ENCODE peak calls at places on chromosomes 2 and 18, in seven cellular contexts. One of them, this sample, is unnamed.

GRCh38 chr18:59783138-59783537 is 85.9 kb upstream of the CCBE1 start:
- DNase-seq in H1: no peak
- DNase-seq in K562: peak
- DNase-seq in IMR-90: peak
- DNase-seq in A549: peak
- DNase-seq in HepG2: peak
- DNase-seq in GM12878: peak
- DNase-seq in this sample: peak

GRCh38 chr2:204282525-204282924 is 262.8 kb upstream of the PARD3B start:
- DNase-seq in A549: peak
- DNase-seq in K562: no peak
- DNase-seq in HepG2: peak
- DNase-seq in H1: peak
- DNase-seq in GM12878: no peak
- DNase-seq in IMR-90: no peak
- DNase-seq in this sample: no peak

GRCh38 chr2:239054921-239055320 is 207.0 kb downstream of the TWIST2 start:
- DNase-seq in IMR-90: no peak
- DNase-seq in A549: no peak
- DNase-seq in GM12878: no peak
- DNase-seq in H1: no peak
- DNase-seq in HepG2: no peak
- DNase-seq in K562: no peak
- DNase-seq in this sample: no peak

GRCh38 chr18:70373062-70373519 is 84.2 kb downstream of the SOCS6 start:
- DNase-seq in H1: no peak
- DNase-seq in HepG2: peak
- DNase-seq in GM12878: no peak
- DNase-seq in A549: peak
- DNase-seq in IMR-90: peak
- DNase-seq in K562: no peak
- DNase-seq in this sample: no peak

GRCh38 chr2:39534095-39534711 is 97.1 kb upstream of the MAP4K3 start:
- DNase-seq in K562: no peak
- DNase-seq in IMR-90: no peak
- DNase-seq in HepG2: peak
- DNase-seq in A549: no peak
- DNase-seq in GM12878: no peak
- DNase-seq in H1: no peak
- DNase-seq in this sample: no peak

GRCh38 chr2:38269421-38269820 is 107.7 kb downstream of the ATL2 start:
- DNase-seq in IMR-90: peak
- DNase-seq in GM12878: no peak
- DNase-seq in H1: no peak
- DNase-seq in K562: no peak
- DNase-seq in A549: no peak
- DNase-seq in HepG2: no peak
- DNase-seq in this sample: no peak

GRCh38 chr18:80107396-80107795 is 1.7 kb upstream of the ADNP2 start:
- DNase-seq in A549: no peak
- DNase-seq in HepG2: no peak
- DNase-seq in H1: no peak
- DNase-seq in K562: no peak
- DNase-seq in IMR-90: no peak
- DNase-seq in GM12878: no peak
- DNase-seq in this sample: no peak

GRCh38 chr2:239147376-239147775 is 253.4 kb downstream of the HDAC4 start:
- DNase-seq in A549: no peak
- DNase-seq in IMR-90: no peak
- DNase-seq in HepG2: no peak
- DNase-seq in GM12878: no peak
- DNase-seq in K562: no peak
- DNase-seq in H1: no peak
- DNase-seq in this sample: no peak

GRCh38 chr2:222609391-222609790 is 46.5 kb downstream of the FARSB start:
- DNase-seq in IMR-90: peak
- DNase-seq in A549: no peak
- DNase-seq in GM12878: no peak
- DNase-seq in HepG2: no peak
- DNase-seq in H1: no peak
- DNase-seq in K562: no peak
- DNase-seq in this sample: no peak

GRCh38 chr2:17166506-17166905 is 351.7 kb downstream of the RAD51AP2 start:
- DNase-seq in A549: no peak
- DNase-seq in IMR-90: peak
- DNase-seq in HepG2: no peak
- DNase-seq in H1: no peak
- DNase-seq in K562: no peak
- DNase-seq in GM12878: no peak
- DNase-seq in this sample: no peak

GRCh38 chr2:29068513-29068912 is 5.8 kb downstream of the PCARE start:
- DNase-seq in H1: no peak
- DNase-seq in HepG2: no peak
- DNase-seq in K562: no peak
- DNase-seq in A549: no peak
- DNase-seq in IMR-90: no peak
- DNase-seq in GM12878: no peak
- DNase-seq in this sample: peak

GRCh38 chr18:7748252-7749000 is 181.3 kb downstream of the PTPRM start:
- DNase-seq in H1: no peak
- DNase-seq in GM12878: no peak
- DNase-seq in HepG2: no peak
- DNase-seq in IMR-90: no peak
- DNase-seq in A549: no peak
- DNase-seq in K562: no peak
- DNase-seq in this sample: no peak

GRCh38 chr2:235510305-235510704 is 16.5 kb downstream of the AGAP1 start:
- DNase-seq in HepG2: peak
- DNase-seq in A549: no peak
- DNase-seq in H1: no peak
- DNase-seq in GM12878: no peak
- DNase-seq in IMR-90: no peak
- DNase-seq in K562: no peak
- DNase-seq in this sample: no peak

GRCh38 chr2:178163911-178164310 is 30.4 kb upstream of the OSBPL6 start:
- DNase-seq in IMR-90: no peak
- DNase-seq in A549: no peak
- DNase-seq in HepG2: no peak
- DNase-seq in GM12878: no peak
- DNase-seq in H1: no peak
- DNase-seq in K562: no peak
- DNase-seq in this sample: no peak

GRCh38 chr2:140905078-140905781 is 1225.6 kb downstream of the LRP1B start:
- DNase-seq in GM12878: no peak
- DNase-seq in A549: no peak
- DNase-seq in H1: peak
- DNase-seq in HepG2: no peak
- DNase-seq in IMR-90: no peak
- DNase-seq in K562: no peak
- DNase-seq in this sample: no peak

GRCh38 chr18:58497845-58498244 is 131.0 kb downstream of the ALPK2 start:
- DNase-seq in K562: no peak
- DNase-seq in GM12878: no peak
- DNase-seq in IMR-90: peak
- DNase-seq in HepG2: no peak
- DNase-seq in H1: no peak
- DNase-seq in A549: no peak
- DNase-seq in this sample: no peak

GRCh38 chr2:88658890-88659881 is 31.9 kb upstream of the EIF2AK3 start:
- DNase-seq in K562: peak
- DNase-seq in H1: no peak
- DNase-seq in HepG2: peak
- DNase-seq in IMR-90: peak
- DNase-seq in GM12878: no peak
- DNase-seq in A549: peak
- DNase-seq in this sample: no peak

GRCh38 chr2:37302701-37303252 is 21.9 kb downstream of the PRKD3 start:
- DNase-seq in A549: no peak
- DNase-seq in IMR-90: no peak
- DNase-seq in GM12878: no peak
- DNase-seq in K562: no peak
- DNase-seq in HepG2: no peak
- DNase-seq in H1: no peak
- DNase-seq in this sample: no peak

GRCh38 chr2:27303093-27304025 is 4.9 kb downstream of the UCN start:
- DNase-seq in A549: peak
- DNase-seq in H1: no peak
- DNase-seq in GM12878: no peak
- DNase-seq in HepG2: peak
- DNase-seq in K562: peak
- DNase-seq in IMR-90: peak
- DNase-seq in this sample: peak

GRCh38 chr2:241569831-241570281 is 11.3 kb downstream of the BOK start:
- DNase-seq in HepG2: no peak
- DNase-seq in IMR-90: no peak
- DNase-seq in K562: no peak
- DNase-seq in GM12878: no peak
- DNase-seq in H1: no peak
- DNase-seq in A549: no peak
- DNase-seq in this sample: peak

GRCh38 chr2:191811807-191812602 is 34.9 kb downstream of the CAVIN2 start:
- DNase-seq in K562: peak
- DNase-seq in HepG2: peak
- DNase-seq in IMR-90: peak
- DNase-seq in H1: no peak
- DNase-seq in A549: peak
- DNase-seq in GM12878: no peak
- DNase-seq in this sample: peak
- TF ChIP-seq RFX5 in K562: no peak
- TF ChIP-seq RFX5 in HepG2: no peak
- TF ChIP-seq RFX5 in IMR-90: no peak
- TF ChIP-seq RFX5 in H1: no peak
- TF ChIP-seq RFX5 in A549: no peak
- TF ChIP-seq RFX5 in GM12878: no peak
- TF ChIP-seq RFX5 in this sample: no peak

GRCh38 chr18:31647354-31647753 is 37.0 kb downstream of the B4GALT6 start:
- DNase-seq in GM12878: no peak
- DNase-seq in A549: no peak
- DNase-seq in HepG2: peak
- DNase-seq in IMR-90: no peak
- DNase-seq in K562: no peak
- DNase-seq in H1: no peak
- DNase-seq in this sample: no peak

GRCh38 chr18:31646332-31646822 is 38.0 kb downstream of the B4GALT6 start:
- DNase-seq in HepG2: no peak
- DNase-seq in H1: no peak
- DNase-seq in K562: no peak
- DNase-seq in IMR-90: no peak
- DNase-seq in GM12878: no peak
- DNase-seq in A549: no peak
- DNase-seq in this sample: no peak

GRCh38 chr18:31648458-31648857 is 35.9 kb downstream of the B4GALT6 start:
- DNase-seq in K562: no peak
- DNase-seq in IMR-90: no peak
- DNase-seq in H1: no peak
- DNase-seq in GM12878: no peak
- DNase-seq in A549: no peak
- DNase-seq in HepG2: no peak
- DNase-seq in this sample: no peak

GRCh38 chr18:31645411-31645810 is 39.0 kb downstream of the B4GALT6 start:
- DNase-seq in K562: no peak
- DNase-seq in H1: no peak
- DNase-seq in GM12878: no peak
- DNase-seq in HepG2: no peak
- DNase-seq in IMR-90: no peak
- DNase-seq in A549: no peak
- DNase-seq in this sample: no peak

DNA sequence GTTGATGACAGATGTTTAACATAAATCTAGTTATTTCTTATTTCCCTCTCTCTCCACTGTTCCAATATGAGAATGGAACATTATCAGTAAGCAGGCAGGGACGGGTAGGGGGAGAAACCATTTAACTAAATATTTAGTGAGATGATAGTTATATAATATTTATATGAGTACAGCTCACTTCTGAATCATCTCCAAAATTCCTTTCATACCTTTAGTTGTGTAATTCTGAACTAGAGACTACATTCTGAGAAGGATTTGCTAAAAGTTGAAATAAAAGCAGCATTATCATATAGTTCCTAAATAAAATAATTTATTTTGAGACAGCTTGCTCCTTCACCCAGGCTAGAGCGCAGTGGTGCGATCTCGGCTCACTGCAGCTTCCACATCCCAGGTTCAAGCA is 41.4 kb downstream of the B4GALT6 start:
- DNase-seq in GM12878: no peak
- DNase-seq in H1: no peak
- DNase-seq in IMR-90: peak
- DNase-seq in K562: no peak
- DNase-seq in A549: no peak
- DNase-seq in HepG2: no peak
- DNase-seq in this sample: no peak
- TF ChIP-seq RFX5 in GM12878: no peak
- TF ChIP-seq RFX5 in H1: no peak
- TF ChIP-seq RFX5 in IMR-90: peak
- TF ChIP-seq RFX5 in K562: no peak
- TF ChIP-seq RFX5 in A549: no peak
- TF ChIP-seq RFX5 in HepG2: no peak
- TF ChIP-seq RFX5 in this sample: no peak

DNA sequence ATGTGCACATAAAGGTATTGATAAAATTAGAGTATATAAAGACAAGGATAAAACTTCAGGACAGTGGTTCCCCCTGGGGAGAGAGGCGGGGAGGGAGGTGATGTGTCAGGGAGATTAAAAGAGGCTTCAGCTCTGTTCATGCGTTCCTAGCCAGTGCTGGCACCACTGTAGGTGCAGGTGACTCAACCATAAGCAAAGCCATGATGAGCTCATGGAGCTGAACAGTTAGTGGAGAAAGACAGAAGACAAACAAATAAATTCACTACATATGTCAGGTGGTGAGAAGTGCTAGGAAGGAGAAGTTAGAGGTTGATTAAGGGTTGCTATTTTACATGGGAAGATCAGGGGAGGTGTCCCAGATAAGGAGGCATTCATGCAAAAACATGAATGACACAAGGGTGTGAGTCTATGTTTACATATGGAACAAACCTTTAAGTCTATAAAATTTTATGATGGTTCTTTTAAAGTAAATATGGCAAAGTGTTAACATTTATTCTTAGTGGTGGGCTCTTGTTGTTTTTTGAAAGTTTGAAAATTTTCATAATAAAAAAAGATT is 136.0 kb downstream of the ANKRD44 start:
- DNase-seq in HepG2: no peak
- DNase-seq in K562: no peak
- DNase-seq in A549: no peak
- DNase-seq in GM12878: no peak
- DNase-seq in IMR-90: peak
- DNase-seq in H1: no peak
- DNase-seq in this sample: no peak
- TF ChIP-seq RFX5 in HepG2: no peak
- TF ChIP-seq RFX5 in K562: no peak
- TF ChIP-seq RFX5 in A549: no peak
- TF ChIP-seq RFX5 in GM12878: no peak
- TF ChIP-seq RFX5 in IMR-90: no peak
- TF ChIP-seq RFX5 in H1: no peak
- TF ChIP-seq RFX5 in this sample: no peak

DNA sequence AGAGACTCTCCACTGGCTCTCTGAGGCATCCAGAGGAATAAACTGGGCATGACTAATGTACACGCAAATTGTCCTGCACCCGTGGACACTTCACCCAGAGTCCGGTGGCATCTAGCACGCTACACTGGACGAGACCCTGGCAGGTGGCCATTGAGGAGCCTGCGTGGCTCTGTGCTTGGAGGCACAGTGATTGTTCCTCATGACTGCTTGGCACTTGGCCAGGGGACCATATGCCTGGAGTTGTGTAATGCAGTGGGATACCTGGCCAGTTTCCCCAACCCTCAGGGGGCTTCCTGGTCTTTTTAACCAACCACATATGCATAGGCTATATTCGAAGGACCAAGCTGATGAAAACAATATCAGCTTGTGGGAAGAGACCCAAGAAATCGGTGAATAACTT is 66.6 kb downstream of the MTCL1 start:
- DNase-seq in IMR-90: no peak
- DNase-seq in K562: peak
- DNase-seq in HepG2: no peak
- DNase-seq in H1: no peak
- DNase-seq in GM12878: no peak
- DNase-seq in A549: no peak
- DNase-seq in this sample: no peak
- TF ChIP-seq RFX5 in IMR-90: no peak
- TF ChIP-seq RFX5 in K562: no peak
- TF ChIP-seq RFX5 in HepG2: no peak
- TF ChIP-seq RFX5 in H1: no peak
- TF ChIP-seq RFX5 in GM12878: no peak
- TF ChIP-seq RFX5 in A549: no peak
- TF ChIP-seq RFX5 in this sample: no peak

This sample was measured in SK-N-SH.